ENCODE peak calls at places on chromosomes 5 and 9, in ten cellular contexts. M is psoas muscle; A is heart right ventricle; W is adrenal gland; S is neural crest cell; Z is epithelial cell of esophagus; K is CD4-positive, alpha-beta T cell; V is HFFc6; L is GM06990; J is MCF 10A. O is an unnamed sample.

GRCh38 chr5:126016256-126016655 is 407.0 kb upstream of the GRAMD2B start:
- DNase-seq in M (no peak), A (peak; percentile 58), W (no peak), S (no peak), Z (no peak), K (no peak), V (no peak), L (no peak), J (peak; percentile 15), O (no peak)

GRCh38 chr9:94973491-94973941 is 247.0 kb downstream of the AOPEP start:
- DNase-seq in M (no peak), A (peak; percentile 21), W (no peak), S (no peak), Z (no peak), K (no peak), V (no peak), L (no peak), J (no peak), O (no peak)

GRCh38 chr5:135208555-135209494 is 174.8 kb upstream of the PITX1 start:
- DNase-seq in M (peak; percentile 45), A (no peak), W (peak; percentile 79), S (no peak), Z (peak; percentile 89), K (no peak), V (peak; percentile 95), L (no peak), J (peak; percentile 90), O (no peak)

GRCh38 chr5:95858661-95859326 is 36.3 kb upstream of the GLRX start:
- DNase-seq in M (peak; percentile 92), A (peak; percentile 85), W (peak; percentile 92), S (peak; percentile 94), Z (peak; percentile 97), K (peak; percentile 89), V (peak; percentile 99), L (peak; percentile 91), J (peak; percentile 96), O (peak; percentile 89)

GRCh38 chr9:83526221-83526620 is 12.0 kb downstream of the FRMD3 start:
- DNase-seq in M (no peak), A (no peak), W (no peak), S (no peak), Z (no peak), K (no peak), V (no peak), L (no peak), J (no peak), O (no peak)

GRCh38 chr9:107711528-107711927 is 222.0 kb upstream of the KLF4 start:
- DNase-seq in M (peak; percentile 30), A (no peak), W (peak; percentile 78), S (no peak), Z (peak; percentile 95), K (no peak), V (peak; percentile 74), L (no peak), J (peak; percentile 98), O (no peak)

GRCh38 chr5:79181419-79182022 is 54.4 kb upstream of the JMY start:
- DNase-seq in M (no peak), A (no peak), W (no peak), S (no peak), Z (peak; percentile 57), K (no peak), V (no peak), L (no peak), J (peak; percentile 34), O (no peak)

GRCh38 chr9:93198117-93198838 is 14.3 kb downstream of the WNK2 start:
- DNase-seq in M (no peak), A (no peak), W (no peak), S (no peak), Z (no peak), K (no peak), V (no peak), L (no peak), J (no peak), O (no peak)

GRCh38 chr5:53246042-53246836 is 136.7 kb upstream of the MOCS2 start:
- DNase-seq in M (no peak), A (no peak), W (no peak), S (no peak), Z (peak; percentile 88), K (no peak), V (peak; percentile 82), L (no peak), J (no peak), O (no peak)

GRCh38 chr5:53239301-53239990 is 129.9 kb upstream of the MOCS2 start:
- DNase-seq in M (no peak), A (no peak), W (no peak), S (no peak), Z (no peak), K (no peak), V (no peak), L (no peak), J (no peak), O (no peak)

DNA sequence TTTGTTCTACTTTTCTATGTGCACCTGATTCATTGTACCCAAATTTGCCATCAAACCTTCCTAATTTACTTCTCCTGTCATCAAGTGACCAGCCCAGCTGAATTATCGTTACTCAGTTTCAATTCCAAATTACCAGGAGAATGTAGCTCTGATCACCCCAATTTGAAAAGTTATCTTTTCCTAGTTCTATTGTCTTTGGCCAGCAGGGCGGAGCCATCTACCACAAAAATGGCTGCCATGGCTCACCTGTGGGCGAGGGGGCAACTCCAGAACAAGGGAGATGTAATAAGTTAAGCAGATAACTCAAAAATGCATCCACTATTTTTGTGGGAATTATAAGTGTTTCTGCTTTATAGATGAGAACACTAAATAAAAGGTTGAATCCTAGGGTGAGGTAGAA is 133.8 kb upstream of the MOCS2 start:
- DNase-seq in M (no peak), A (no peak), W (no peak), S (no peak), Z (no peak), K (no peak), V (no peak), L (no peak), J (no peak), O (no peak)
- TF ChIP-seq CTCF in M (no peak), A (no peak), W (no peak), S (peak; percentile 23), Z (no peak), K (no peak), V (peak; percentile 39), L (peak; percentile 5), J (no peak), O (no peak)

DNA sequence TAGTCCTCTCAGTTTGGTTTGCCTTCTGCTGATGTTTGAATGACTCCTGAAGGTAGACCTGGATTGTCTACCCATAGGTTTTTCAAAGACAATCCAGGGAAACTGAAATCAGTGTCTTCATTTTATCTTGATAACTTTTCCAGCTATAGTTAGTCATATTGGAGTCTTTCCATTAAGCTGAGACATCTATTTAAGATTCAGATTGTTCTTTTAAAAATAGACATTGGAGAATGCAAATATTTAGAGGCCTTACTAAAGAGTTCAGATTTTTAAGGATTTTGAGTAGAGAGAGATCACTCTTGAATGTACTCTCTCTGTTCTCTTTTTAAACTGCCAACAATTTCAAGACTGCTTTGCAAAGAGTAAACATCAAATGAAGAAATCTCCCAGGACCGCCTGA is 69.0 kb downstream of the GDNF start:
- DNase-seq in M (no peak), A (no peak), W (no peak), S (no peak), Z (no peak), K (no peak), V (no peak), L (no peak), J (no peak), O (no peak)
- TF ChIP-seq CTCF in M (no peak), A (no peak), W (no peak), S (no peak), Z (no peak), K (no peak), V (no peak), L (no peak), J (no peak), O (no peak)

DNA sequence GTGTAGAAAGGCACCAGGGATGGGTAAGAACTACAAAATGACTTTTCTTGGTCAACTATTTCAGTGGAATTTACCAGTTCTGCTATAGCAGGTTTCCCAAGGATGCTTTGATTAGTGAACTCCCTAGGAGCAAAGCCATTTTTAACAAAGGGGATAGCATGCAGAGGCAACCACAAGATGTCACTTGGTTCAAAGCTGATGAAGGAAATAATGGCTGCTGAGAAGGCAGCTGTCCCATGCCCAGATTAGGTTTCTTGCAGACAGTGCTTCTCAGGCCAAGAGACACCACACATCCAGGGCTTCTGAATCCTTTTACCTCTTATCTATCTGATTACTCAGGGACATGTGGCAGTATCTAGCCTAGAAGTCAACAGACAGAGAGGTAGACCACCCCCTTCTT is 192.6 kb downstream of the DOCK8 start:
- DNase-seq in M (no peak), A (peak; percentile 20), W (no peak), S (no peak), Z (peak; percentile 41), K (no peak), V (no peak), L (no peak), J (peak; percentile 26), O (no peak)
- TF ChIP-seq CTCF in M (peak; percentile 23), A (peak; percentile 59), W (no peak), S (no peak), Z (peak; percentile 40), K (no peak), V (no peak), L (no peak), J (peak; percentile 18), O (no peak)

GRCh38 chr5:72364186-72364585 is 44.0 kb downstream of the PTCD2 start:
- DNase-seq in M (no peak), A (no peak), W (no peak), S (no peak), Z (no peak), K (no peak), V (no peak), L (no peak), J (no peak), O (no peak)

GRCh38 chr5:72364961-72365360 is 44.8 kb downstream of the PTCD2 start:
- DNase-seq in M (no peak), A (no peak), W (no peak), S (no peak), Z (no peak), K (no peak), V (no peak), L (no peak), J (no peak), O (no peak)

GRCh38 chr5:72369301-72370079 is 49.3 kb downstream of the PTCD2 start:
- DNase-seq in M (no peak), A (no peak), W (no peak), S (no peak), Z (no peak), K (no peak), V (no peak), L (no peak), J (no peak), O (no peak)

GRCh38 chr5:72363146-72363802 is 43.1 kb downstream of the PTCD2 start:
- DNase-seq in M (no peak), A (no peak), W (no peak), S (no peak), Z (peak; percentile 92), K (no peak), V (peak; percentile 71), L (no peak), J (peak; percentile 71), O (no peak)

DNA sequence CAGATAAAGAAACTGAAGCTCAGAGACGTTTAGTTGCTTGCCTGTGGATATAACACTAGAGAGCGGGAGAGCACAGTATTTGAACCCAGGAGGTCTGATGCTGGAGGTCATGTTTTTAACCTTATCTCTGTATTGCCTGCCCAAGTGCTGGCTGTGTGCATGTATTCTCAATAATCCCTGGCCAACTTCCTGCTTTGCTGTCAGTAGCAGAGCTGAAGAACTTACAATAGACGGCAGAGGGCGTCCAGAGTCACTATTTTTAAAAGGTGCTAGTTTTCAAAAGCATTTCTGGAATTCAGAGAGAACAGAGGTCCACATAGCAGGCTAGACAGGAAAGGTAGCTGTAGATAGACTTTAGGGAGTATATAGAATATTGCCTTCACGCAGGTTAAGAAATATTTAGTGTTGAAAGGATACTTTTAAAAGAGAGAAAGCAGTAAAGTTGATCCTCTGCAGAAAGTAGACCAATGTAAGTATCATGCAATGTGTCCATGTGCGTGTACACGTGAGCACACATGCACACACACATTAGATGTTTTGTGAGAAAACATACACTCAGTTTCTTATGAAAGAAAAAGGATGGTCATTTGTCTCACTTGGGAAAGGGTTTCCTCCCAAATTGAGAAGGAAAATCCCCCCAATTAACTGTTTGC is 46.3 kb downstream of the PTCD2 start:
- DNase-seq in M (peak; percentile 39), A (peak; percentile 84), W (peak; percentile 75), S (peak; percentile 52), Z (peak; percentile 81), K (peak; percentile 11), V (peak; percentile 68), L (no peak), J (peak; percentile 80), O (peak; percentile 49)
- TF ChIP-seq CTCF in M (peak; percentile 83), A (peak; percentile 87), W (peak; percentile 85), S (peak; percentile 84), Z (peak; percentile 89), K (peak; percentile 51), V (peak; percentile 85), L (peak; percentile 81), J (peak; percentile 73), O (peak; percentile 58)

O was measured in GM20000.